ENCODE peak calls at places on chromosomes 5 and 9, in ten cellular contexts. Z is stimulated activated CD4-positive, alpha-beta T cell treated with anti-CD3 and anti-CD28 coated beads, TNF-alpha, amount 100 ng/mL, for 4 hours; R is activated CD8-positive, alpha-beta memory T cell treated with anti-CD3 and anti-CD28 coated beads for 1 hour; X is psoas muscle; B is cardiac fibroblast; H is fibroblast of pulmonary artery; C is NCI-H345; A is dermis blood vessel endothelial cell; L is uterus; M is heart left ventricle. O is an unnamed sample.

GRCh38 chr5:179259731-179260323 is 85.4 kb downstream of the ADAMTS2 start:
- DNase-seq in Z (no peak), R (no peak), X (peak; percentile 47), B (no peak), H (no peak), C (no peak), A (no peak), L (peak; percentile 8), M (no peak), O (no peak)

GRCh38 chr5:37804401-37804800 is 35.4 kb downstream of the GDNF start:
- DNase-seq in Z (no peak), R (no peak), X (no peak), B (no peak), H (no peak), C (no peak), A (no peak), L (no peak), M (no peak), O (no peak)

GRCh38 chr5:173051746-173052145 is 4.4 kb upstream of the CREBRF start:
- DNase-seq in Z (no peak), R (no peak), X (no peak), B (peak; percentile 36), H (no peak), C (no peak), A (no peak), L (no peak), M (no peak), O (no peak)

GRCh38 chr5:172832383-172833315 is 1.4 kb upstream of the ERGIC1 start:
- DNase-seq in Z (no peak), R (no peak), X (no peak), B (no peak), H (no peak), C (no peak), A (no peak), L (no peak), M (no peak), O (no peak)

GRCh38 chr9:98149422-98149821 is 30.4 kb upstream of the TRIM14 start:
- DNase-seq in Z (no peak), R (no peak), X (no peak), B (no peak), H (no peak), C (no peak), A (no peak), L (no peak), M (no peak), O (no peak)

GRCh38 chr9:133443982-133444381 is 15.8 kb upstream of the CACFD1 start:
- DNase-seq in Z (no peak), R (no peak), X (no peak), B (peak; percentile 28), H (no peak), C (peak; percentile 64), A (no peak), L (no peak), M (no peak), O (no peak)

GRCh38 chr9:89679006-89679395 is 74.2 kb downstream of the GADD45G start:
- DNase-seq in Z (no peak), R (no peak), X (no peak), B (no peak), H (no peak), C (no peak), A (no peak), L (no peak), M (no peak), O (no peak)

GRCh38 chr5:154778534-154778933 is 23.4 kb downstream of the LARP1 start:
- DNase-seq in Z (no peak), R (no peak), X (peak; percentile 82), B (no peak), H (no peak), C (no peak), A (no peak), L (no peak), M (no peak), O (no peak)

GRCh38 chr9:13534006-13534405 is 254.5 kb upstream of the MPDZ start:
- DNase-seq in Z (no peak), R (no peak), X (no peak), B (no peak), H (no peak), C (no peak), A (no peak), L (no peak), M (no peak), O (no peak)

GRCh38 chr9:74800226-74800625 is 87.5 kb downstream of the TRPM6 start:
- DNase-seq in Z (no peak), R (no peak), X (no peak), B (no peak), H (no peak), C (no peak), A (no peak), L (no peak), M (no peak), O (no peak)

GRCh38 chr9:79734989-79735779 is 163.4 kb downstream of the TLE4 start:
- DNase-seq in Z (no peak), R (no peak), X (no peak), B (no peak), H (no peak), C (no peak), A (no peak), L (no peak), M (no peak), O (no peak)

GRCh38 chr5:108919591-108920326 is 172.1 kb downstream of the FER start:
- DNase-seq in Z (no peak), R (no peak), X (no peak), B (peak; percentile 18), H (peak; percentile 18), C (no peak), A (peak; percentile 36), L (no peak), M (no peak), O (no peak)

GRCh38 chr9:7123743-7124142 is 366.0 kb downstream of the KDM4C start:
- DNase-seq in Z (no peak), R (no peak), X (no peak), B (peak; percentile 9), H (no peak), C (no peak), A (no peak), L (no peak), M (no peak), O (no peak)

GRCh38 chr5:125595845-125596244 is 827.4 kb upstream of the GRAMD2B start:
- DNase-seq in Z (no peak), R (no peak), X (no peak), B (no peak), H (no peak), C (no peak), A (no peak), L (no peak), M (no peak), O (no peak)

GRCh38 chr5:179253730-179254129 is 91.5 kb downstream of the ADAMTS2 start:
- DNase-seq in Z (no peak), R (no peak), X (no peak), B (no peak), H (no peak), C (no peak), A (no peak), L (peak; percentile 1), M (peak; percentile 9), O (no peak)

GRCh38 chr5:164934039-164934438 is 1428.6 kb downstream of the MAT2B start:
- DNase-seq in Z (no peak), R (no peak), X (no peak), B (no peak), H (no peak), C (no peak), A (no peak), L (no peak), M (no peak), O (no peak)

GRCh38 chr9:41229408-41230401 is 40.6 kb upstream of the ZNG1F start:
- DNase-seq in Z (no peak), R (no peak), X (no peak), B (peak; percentile 16), H (peak; percentile 10), C (no peak), A (peak; percentile 21), L (no peak), M (no peak), O (no peak)

GRCh38 chr5:81924467-81924866 is 47.4 kb upstream of the ATG10 start:
- DNase-seq in Z (no peak), R (no peak), X (no peak), B (no peak), H (no peak), C (peak; percentile 11), A (no peak), L (no peak), M (no peak), O (no peak)

GRCh38 chr9:3268260-3268659 is 257.5 kb downstream of the RFX3 start:
- DNase-seq in Z (no peak), R (no peak), X (no peak), B (no peak), H (no peak), C (no peak), A (no peak), L (no peak), M (no peak), O (no peak)

GRCh38 chr9:92716557-92716956 is 46.6 kb upstream of the IPPK start:
- DNase-seq in Z (peak; percentile 73), R (peak; percentile 56), X (peak; percentile 79), B (peak; percentile 50), H (peak; percentile 49), C (peak; percentile 44), A (peak; percentile 77), L (peak; percentile 62), M (peak; percentile 65), O (peak; percentile 88)

GRCh38 chr5:87099967-87100366 is 167.7 kb upstream of the RASA1 start:
- DNase-seq in Z (no peak), R (no peak), X (no peak), B (no peak), H (no peak), C (peak; percentile 19), A (no peak), L (no peak), M (no peak), O (no peak)

GRCh38 chr9:33263936-33264472 is 504 bp downstream of the BAG1 start:
- DNase-seq in Z (peak; percentile 9), R (no peak), X (peak; percentile 77), B (no peak), H (no peak), C (peak; percentile 30), A (peak; percentile 50), L (peak; percentile 58), M (peak; percentile 62), O (peak; percentile 19)

GRCh38 chr5:8844206-8844605 is 701.7 kb downstream of the SEMA5A start:
- DNase-seq in Z (no peak), R (no peak), X (no peak), B (no peak), H (no peak), C (no peak), A (no peak), L (no peak), M (no peak), O (no peak)

GRCh38 chr5:32507738-32508434 is 63.3 kb upstream of the ZFR start:
- DNase-seq in Z (no peak), R (no peak), X (no peak), B (peak; percentile 83), H (peak; percentile 81), C (no peak), A (peak; percentile 10), L (peak; percentile 64), M (no peak), O (no peak)

GRCh38 chr5:6623228-6623627 is 9.6 kb downstream of the NSUN2 start:
- DNase-seq in Z (no peak), R (no peak), X (no peak), B (no peak), H (no peak), C (no peak), A (peak; percentile 36), L (no peak), M (no peak), O (no peak)

GRCh38 chr5:181207214-181207959 is 2.4 kb upstream of the TRIM7 start:
- DNase-seq in Z (peak; percentile 78), R (no peak), X (peak; percentile 74), B (peak; percentile 96), H (peak; percentile 92), C (no peak), A (peak; percentile 90), L (peak; percentile 88), M (peak; percentile 83), O (peak; percentile 53)

GRCh38 chr5:98248949-98249348 is 524.5 kb upstream of the RGMB start:
- DNase-seq in Z (no peak), R (no peak), X (no peak), B (peak; percentile 95), H (peak; percentile 95), C (no peak), A (no peak), L (no peak), M (no peak), O (no peak)

GRCh38 chr9:95264954-95265615 is 52.4 kb downstream of the FANCC start:
- DNase-seq in Z (no peak), R (no peak), X (no peak), B (peak; percentile 57), H (peak; percentile 53), C (no peak), A (peak; percentile 49), L (no peak), M (no peak), O (no peak)